ENCODE peak calls at places on chromosome 4, in five cellular contexts. M is H9, S is PC-3, B is PC-9, P is GM23248. J is an unnamed sample.
A peak's percentile ranks its signal among the peaks of the same experiment; 100 is the strongest.

GRCh38 chr4:54402880-54403503 is 173.9 kb downstream of the PDGFRA start:
- DNase-seq in M (peak; percentile 41), S (no peak), B (no peak), P (no peak), J (no peak)

GRCh38 chr4:163173713-163174112 is 7.0 kb upstream of the NAF1 start:
- DNase-seq in M (no peak), S (no peak), B (no peak), P (no peak), J (no peak)

GRCh38 chr4:54090804-54091623 is 8.9 kb upstream of the GSX2 start:
- DNase-seq in M (peak; percentile 30), S (peak; percentile 61), B (peak; percentile 26), P (peak; percentile 80), J (no peak)

GRCh38 chr4:174604198-174604597 is 81.9 kb upstream of the HPGD start:
- DNase-seq in M (no peak), S (peak; percentile 91), B (no peak), P (peak; percentile 55), J (no peak)

GRCh38 chr4:175833574-175834350 is 21.7 kb upstream of the GPM6A start:
- DNase-seq in M (no peak), S (peak; percentile 5), B (no peak), P (no peak), J (no peak)

GRCh38 chr4:4430492-4431195 is 43.7 kb downstream of the NSG1 start:
- DNase-seq in M (peak; percentile 74), S (peak; percentile 54), B (peak; percentile 17), P (peak; percentile 98), J (peak; percentile 66)

GRCh38 chr4:178081931-178082330 is 639.7 kb upstream of the AGA start:
- DNase-seq in M (no peak), S (no peak), B (no peak), P (no peak), J (no peak)

GRCh38 chr4:76850010-76850441 is 47.9 kb downstream of the SOWAHB start:
- DNase-seq in M (no peak), S (peak; percentile 97), B (peak; percentile 50), P (peak; percentile 81), J (no peak)

GRCh38 chr4:148998719-148999118 is 556.5 kb upstream of the NR3C2 start:
- DNase-seq in M (peak; percentile 58), S (peak; percentile 50), B (no peak), P (peak; percentile 56), J (peak; percentile 19)

GRCh38 chr4:10442976-10443375 is 14.2 kb downstream of the ZNF518B start:
- DNase-seq in M (no peak), S (peak; percentile 8), B (no peak), P (no peak), J (no peak)

GRCh38 chr4:108155373-108155772 is 13.4 kb downstream of the LEF1 start:
- DNase-seq in M (peak; percentile 67), S (no peak), B (no peak), P (no peak), J (no peak)

GRCh38 chr4:30720021-30720655 is at the start of gene PCDH7:
- DNase-seq in M (peak; percentile 71), S (peak; percentile 36), B (peak; percentile 54), P (peak; percentile 71), J (no peak)

GRCh38 chr4:6918345-6918744 is 8.7 kb downstream of the TBC1D14 start:
- DNase-seq in M (no peak), S (no peak), B (no peak), P (no peak), J (no peak)

GRCh38 chr4:26388671-26389070 is 67.9 kb downstream of the RBPJ start:
- DNase-seq in M (no peak), S (peak; percentile 45), B (no peak), P (peak; percentile 49), J (no peak)

GRCh38 chr4:53671757-53672156 is 80.5 kb upstream of the LNX1 start:
- DNase-seq in M (no peak), S (no peak), B (no peak), P (no peak), J (no peak)

GRCh38 chr4:145819246-145820181 is 119.1 kb downstream of the ZNF827 start:
- DNase-seq in M (no peak), S (no peak), B (no peak), P (no peak), J (peak; percentile 91)

GRCh38 chr4:117949621-117950020 is 84.7 kb upstream of the NDST3 start:
- DNase-seq in M (no peak), S (no peak), B (no peak), P (no peak), J (no peak)

GRCh38 chr4:128940966-128941365 is 131.5 kb downstream of the JADE1 start:
- DNase-seq in M (no peak), S (no peak), B (no peak), P (no peak), J (no peak)

GRCh38 chr4:1559896-1560650 is 124.0 kb downstream of the FAM53A start:
- DNase-seq in M (no peak), S (no peak), B (no peak), P (peak; percentile 36), J (no peak)

GRCh38 chr4:81622474-81623198 is 150.9 kb upstream of the RASGEF1B start:
- DNase-seq in M (no peak), S (no peak), B (no peak), P (no peak), J (no peak)

GRCh38 chr4:177301127-177301639 is 8.5 kb upstream of the NEIL3 start:
- DNase-seq in M (no peak), S (no peak), B (no peak), P (no peak), J (no peak)

GRCh38 chr4:169410839-169411770 is 140.3 kb upstream of the SH3RF1 start:
- DNase-seq in M (peak; percentile 47), S (peak; percentile 31), B (peak; percentile 5), P (peak; percentile 3), J (peak; percentile 90)

GRCh38 chr4:126991965-126992364 is 640.8 kb upstream of the INTU start:
- DNase-seq in M (no peak), S (no peak), B (no peak), P (peak; percentile 33), J (no peak)

GRCh38 chr4:188403272-188403671 is 264.0 kb downstream of the TRIML1 start:
- DNase-seq in M (peak; percentile 56), S (no peak), B (no peak), P (no peak), J (no peak)

GRCh38 chr4:86686741-86687140 is 92.6 kb downstream of the PTPN13 start:
- DNase-seq in M (no peak), S (no peak), B (no peak), P (no peak), J (no peak)

GRCh38 chr4:10102981-10103330 is 13.6 kb downstream of the WDR1 start:
- DNase-seq in M (no peak), S (no peak), B (no peak), P (no peak), J (no peak)

GRCh38 chr4:29423836-29424721 is 1296.1 kb upstream of the PCDH7 start:
- DNase-seq in M (no peak), S (peak; percentile 72), B (no peak), P (peak; percentile 72), J (no peak)

GRCh38 chr4:7610841-7611240 is 176.1 kb upstream of the PSAPL1 start:
- DNase-seq in M (no peak), S (no peak), B (no peak), P (no peak), J (no peak)

GRCh38 chr4:6658635-6659075 is 18.2 kb downstream of the MRFAP1 start:
- DNase-seq in M (peak; percentile 49), S (no peak), B (no peak), P (peak; percentile 69), J (no peak)

GRCh38 chr4:184267206-184267608 is 49.5 kb upstream of the ENPP6 start:
- DNase-seq in M (peak; percentile 0), S (no peak), B (no peak), P (no peak), J (peak; percentile 53)

GRCh38 chr4:89492476-89493110 is 185.0 kb upstream of the GPRIN3 start:
- DNase-seq in M (no peak), S (peak; percentile 62), B (no peak), P (peak; percentile 85), J (no peak)

GRCh38 chr4:107721436-107722090 is 1.5 kb upstream of the PAPSS1 start:
- DNase-seq in M (peak; percentile 75), S (no peak), B (no peak), P (no peak), J (peak; percentile 64)

GRCh38 chr4:91322961-91323360 is 980.8 kb upstream of the GRID2 start:
- DNase-seq in M (no peak), S (no peak), B (no peak), P (no peak), J (no peak)

GRCh38 chr4:91330555-91331137 is 973.1 kb upstream of the GRID2 start:
- DNase-seq in M (no peak), S (peak; percentile 15), B (no peak), P (no peak), J (no peak)

GRCh38 chr4:91319869-91320268 is 983.9 kb upstream of the GRID2 start:
- DNase-seq in M (no peak), S (no peak), B (no peak), P (no peak), J (no peak)

GRCh38 chr4:91325495-91325894 is 978.3 kb upstream of the GRID2 start:
- DNase-seq in M (no peak), S (peak; percentile 59), B (no peak), P (peak; percentile 3), J (no peak)
- H3K4me2 ChIP-seq in M (no peak overlapping the region), S (no peak overlapping the region), B (no peak overlapping the region), P (no peak overlapping the region), J (no peak overlapping the region)

GRCh38 chr4:422587-422986 is 76.4 kb downstream of the ZNF721 start:
- DNase-seq in M (no peak), S (no peak), B (no peak), P (no peak), J (no peak)
- H3K9me3 ChIP-seq in M (peaks cover 57% of the 10 kb centered on the region), S (peaks cover 9% of the 10 kb centered on the region), B (peaks cover 35% of the 10 kb centered on the region), P (peaks cover 27% of the 10 kb centered on the region), J (no peaks in the 10 kb centered on the region)

GRCh38 chr4:15853345-15853744 is 75.2 kb downstream of the CD38 start:
- DNase-seq in M (no peak), S (no peak), B (no peak), P (no peak), J (no peak)

GRCh38 chr4:15851969-15852368 is 73.8 kb downstream of the CD38 start:
- DNase-seq in M (no peak), S (no peak), B (no peak), P (no peak), J (no peak)

GRCh38 chr4:15847746-15848145 is 69.6 kb downstream of the CD38 start:
- DNase-seq in M (no peak), S (no peak), B (no peak), P (no peak), J (no peak)

GRCh38 chr4:15852524-15852923 is 74.4 kb downstream of the CD38 start:
- DNase-seq in M (no peak), S (no peak), B (no peak), P (peak; percentile 32), J (no peak)

GRCh38 chr4:15848191-15848842 is 70.2 kb downstream of the CD38 start:
- DNase-seq in M (no peak), S (peak; percentile 25), B (no peak), P (no peak), J (no peak)
- H2AFZ ChIP-seq in M (no peak overlapping the region), S (peak overlapping the region; percentile 17), B (no peak overlapping the region), P (no peak overlapping the region), J (no peak overlapping the region)

DNA sequence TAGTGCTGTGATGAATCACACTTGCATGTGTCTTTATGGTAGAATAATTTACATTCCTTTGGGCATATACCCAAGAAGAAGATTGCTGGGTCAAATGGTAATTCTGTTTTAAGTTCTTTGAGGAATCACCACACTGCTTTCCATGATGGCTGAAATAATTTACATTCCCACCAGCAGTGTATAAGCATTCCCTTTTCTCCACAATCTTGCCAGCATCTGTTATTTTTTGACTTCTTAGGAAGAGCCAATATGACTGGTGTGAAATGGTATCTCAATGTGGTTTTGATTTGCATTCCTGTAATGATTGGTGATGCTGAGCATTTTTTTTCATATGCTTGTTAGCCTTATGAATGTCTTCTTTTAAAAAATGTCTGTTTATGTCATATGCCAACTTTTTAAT is 1120.2 kb downstream of the ARAP2 start:
- DNase-seq in M (no peak), S (no peak), B (no peak), P (no peak), J (no peak)
- H3K4me2 ChIP-seq in M (no peak overlapping the region), S (no peak overlapping the region), B (no peak overlapping the region), P (no peak overlapping the region), J (no peak overlapping the region)

J was measured in MM.1S.